ENCODE peak calls at places on chromosome 2, in nine cellular contexts. One of them, this sample, is unnamed.

GRCh38 chr2:37388074-37388473 is 43.6 kb downstream of the QPCT start:
- DNase-seq in Karpas-422: no peak
- DNase-seq in PC-3: peak; percentile 76
- DNase-seq in MM.1S: no peak
- DNase-seq in OCI-LY7: no peak
- DNase-seq in GM23248: peak; percentile 95
- DNase-seq in PC-9: no peak
- DNase-seq in SK-N-SH: no peak
- DNase-seq in GM23338: no peak
- DNase-seq in this sample: no peak

GRCh38 chr2:36807223-36807886 is 110.8 kb downstream of the VIT start:
- DNase-seq in PC-3: no peak
- DNase-seq in MM.1S: no peak
- DNase-seq in PC-9: no peak
- DNase-seq in OCI-LY7: no peak
- DNase-seq in GM23248: no peak
- DNase-seq in GM23338: no peak
- DNase-seq in Karpas-422: no peak
- DNase-seq in SK-N-SH: no peak
- DNase-seq in this sample: no peak

GRCh38 chr2:100780203-100781008 is 39.5 kb upstream of the NPAS2 start:
- DNase-seq in PC-3: peak; percentile 96
- DNase-seq in GM23338: no peak
- DNase-seq in MM.1S: no peak
- DNase-seq in PC-9: peak; percentile 50
- DNase-seq in Karpas-422: no peak
- DNase-seq in OCI-LY7: no peak
- DNase-seq in SK-N-SH: no peak
- DNase-seq in GM23248: peak; percentile 11
- DNase-seq in this sample: peak; percentile 29

GRCh38 chr2:100038019-100038418 is 104.4 kb downstream of the AFF3 start:
- DNase-seq in GM23248: no peak
- DNase-seq in MM.1S: no peak
- DNase-seq in PC-3: no peak
- DNase-seq in OCI-LY7: no peak
- DNase-seq in PC-9: no peak
- DNase-seq in Karpas-422: no peak
- DNase-seq in SK-N-SH: peak; percentile 21
- DNase-seq in GM23338: peak; percentile 46
- DNase-seq in this sample: no peak

GRCh38 chr2:28463893-28464292 is 32.0 kb upstream of the PLB1 start:
- DNase-seq in Karpas-422: no peak
- DNase-seq in PC-3: no peak
- DNase-seq in GM23338: no peak
- DNase-seq in OCI-LY7: no peak
- DNase-seq in SK-N-SH: no peak
- DNase-seq in MM.1S: no peak
- DNase-seq in GM23248: no peak
- DNase-seq in PC-9: no peak
- DNase-seq in this sample: no peak

GRCh38 chr2:30425326-30425725 is 21.7 kb upstream of the LCLAT1 start:
- DNase-seq in PC-3: no peak
- DNase-seq in Karpas-422: no peak
- DNase-seq in SK-N-SH: peak; percentile 34
- DNase-seq in GM23338: no peak
- DNase-seq in GM23248: peak; percentile 94
- DNase-seq in OCI-LY7: no peak
- DNase-seq in PC-9: no peak
- DNase-seq in MM.1S: no peak
- DNase-seq in this sample: no peak

GRCh38 chr2:36530983-36531354 is 67.0 kb downstream of the FEZ2 start:
- DNase-seq in PC-9: no peak
- DNase-seq in Karpas-422: no peak
- DNase-seq in MM.1S: no peak
- DNase-seq in GM23248: peak; percentile 77
- DNase-seq in PC-3: no peak
- DNase-seq in GM23338: peak; percentile 44
- DNase-seq in SK-N-SH: no peak
- DNase-seq in OCI-LY7: no peak
- DNase-seq in this sample: no peak

GRCh38 chr2:102753563-102754159 is 8.2 kb upstream of the TMEM182 start:
- DNase-seq in GM23338: peak; percentile 74
- DNase-seq in SK-N-SH: peak; percentile 18
- DNase-seq in Karpas-422: peak; percentile 84
- DNase-seq in PC-3: peak; percentile 69
- DNase-seq in MM.1S: peak; percentile 50
- DNase-seq in OCI-LY7: peak; percentile 58
- DNase-seq in PC-9: peak; percentile 2
- DNase-seq in GM23248: peak; percentile 55
- DNase-seq in this sample: peak; percentile 32

GRCh38 chr2:197274349-197274748 is 36.2 kb downstream of the ANKRD44 start:
- DNase-seq in SK-N-SH: no peak
- DNase-seq in GM23338: no peak
- DNase-seq in PC-9: no peak
- DNase-seq in OCI-LY7: peak; percentile 39
- DNase-seq in PC-3: no peak
- DNase-seq in GM23248: no peak
- DNase-seq in Karpas-422: no peak
- DNase-seq in MM.1S: no peak
- DNase-seq in this sample: no peak

GRCh38 chr2:237870126-237870525 is 10.7 kb downstream of the RAMP1 start:
- DNase-seq in OCI-LY7: no peak
- DNase-seq in PC-3: no peak
- DNase-seq in PC-9: no peak
- DNase-seq in SK-N-SH: peak; percentile 67
- DNase-seq in MM.1S: no peak
- DNase-seq in Karpas-422: no peak
- DNase-seq in GM23338: no peak
- DNase-seq in GM23248: no peak
- DNase-seq in this sample: no peak

GRCh38 chr2:237872178-237872887 is 12.9 kb downstream of the RAMP1 start:
- DNase-seq in PC-3: no peak
- DNase-seq in SK-N-SH: no peak
- DNase-seq in PC-9: no peak
- DNase-seq in MM.1S: no peak
- DNase-seq in GM23338: no peak
- DNase-seq in OCI-LY7: no peak
- DNase-seq in GM23248: no peak
- DNase-seq in Karpas-422: no peak
- DNase-seq in this sample: no peak

GRCh38 chr2:237868631-237869356 is 9.4 kb downstream of the RAMP1 start:
- DNase-seq in Karpas-422: no peak
- DNase-seq in GM23338: no peak
- DNase-seq in SK-N-SH: no peak
- DNase-seq in MM.1S: no peak
- DNase-seq in GM23248: no peak
- DNase-seq in OCI-LY7: no peak
- DNase-seq in PC-3: no peak
- DNase-seq in PC-9: no peak
- DNase-seq in this sample: no peak

GRCh38 chr2:237869357-237870102 is 10.1 kb downstream of the RAMP1 start:
- DNase-seq in GM23338: no peak
- DNase-seq in GM23248: no peak
- DNase-seq in PC-9: no peak
- DNase-seq in SK-N-SH: no peak
- DNase-seq in MM.1S: no peak
- DNase-seq in OCI-LY7: no peak
- DNase-seq in Karpas-422: no peak
- DNase-seq in PC-3: no peak
- DNase-seq in this sample: no peak

DNA sequence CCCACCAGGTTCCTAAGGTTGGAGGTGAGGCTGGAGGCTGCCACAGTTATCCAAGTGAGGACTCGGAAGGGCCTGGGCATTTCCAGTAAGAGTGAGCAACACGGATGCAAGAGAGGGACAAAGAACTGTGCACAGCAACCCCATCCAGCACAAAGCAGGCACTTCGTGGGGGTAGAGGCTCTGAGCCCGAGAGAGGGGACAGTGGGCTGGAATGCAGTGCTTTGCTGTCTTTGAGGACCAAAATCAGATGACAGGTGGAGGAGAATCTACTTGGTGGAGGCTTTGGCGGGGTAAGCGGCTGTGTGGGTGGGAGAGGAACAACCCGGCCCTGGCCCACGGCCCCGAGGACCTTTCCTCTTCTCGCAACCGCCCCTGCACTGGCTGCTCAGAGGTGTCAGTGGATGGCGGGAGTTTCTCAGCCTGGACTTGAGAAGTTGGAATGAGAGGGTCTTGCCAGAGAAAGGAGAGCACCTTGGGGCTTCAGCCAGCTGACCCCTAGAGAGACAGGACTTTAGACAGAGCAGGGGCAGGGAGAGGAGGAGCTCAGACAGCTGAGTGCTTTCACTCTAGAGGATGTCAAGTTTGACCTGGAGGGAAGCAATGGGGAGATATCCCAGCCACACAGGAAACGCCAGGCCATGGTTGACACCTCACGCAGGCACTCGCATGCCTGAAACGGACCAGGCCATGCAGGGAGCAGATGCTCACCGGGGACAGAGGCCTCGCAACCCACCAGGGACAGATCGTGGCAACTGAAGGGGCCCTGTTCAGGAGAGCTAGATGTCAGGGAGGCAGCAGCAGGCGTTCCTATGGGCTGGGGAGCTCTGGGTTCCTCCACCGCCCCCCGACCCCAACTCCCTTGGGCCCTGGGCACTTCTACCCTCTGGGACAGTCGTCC is 11.6 kb downstream of the RAMP1 start:
- DNase-seq in GM23248: no peak
- DNase-seq in PC-3: no peak
- DNase-seq in Karpas-422: no peak
- DNase-seq in GM23338: no peak
- DNase-seq in SK-N-SH: peak; percentile 67
- DNase-seq in OCI-LY7: no peak
- DNase-seq in PC-9: no peak
- DNase-seq in MM.1S: no peak
- DNase-seq in this sample: no peak
- H3K9me2 ChIP-seq in GM23248: no peaks in the 10 kb centered on the region
- H3K9me2 ChIP-seq in PC-3: no peaks in the 10 kb centered on the region
- H3K9me2 ChIP-seq in Karpas-422: no peaks in the 10 kb centered on the region
- H3K9me2 ChIP-seq in GM23338: no peaks in the 10 kb centered on the region
- H3K9me2 ChIP-seq in SK-N-SH: no peaks in the 10 kb centered on the region
- H3K9me2 ChIP-seq in OCI-LY7: no peaks in the 10 kb centered on the region
- H3K9me2 ChIP-seq in PC-9: no peaks in the 10 kb centered on the region
- H3K9me2 ChIP-seq in MM.1S: no peaks in the 10 kb centered on the region
- H3K9me2 ChIP-seq in this sample: no peaks in the 10 kb centered on the region

GRCh38 chr2:120910069-120910468 is 174.4 kb downstream of the GLI2 start:
- DNase-seq in SK-N-SH: no peak
- DNase-seq in PC-9: no peak
- DNase-seq in GM23338: no peak
- DNase-seq in PC-3: no peak
- DNase-seq in MM.1S: no peak
- DNase-seq in Karpas-422: no peak
- DNase-seq in GM23248: no peak
- DNase-seq in OCI-LY7: no peak
- DNase-seq in this sample: no peak

GRCh38 chr2:120910956-120911951 is 175.6 kb downstream of the GLI2 start:
- DNase-seq in PC-9: peak; percentile 55
- DNase-seq in GM23338: no peak
- DNase-seq in MM.1S: no peak
- DNase-seq in PC-3: peak; percentile 77
- DNase-seq in OCI-LY7: no peak
- DNase-seq in GM23248: peak; percentile 87
- DNase-seq in Karpas-422: no peak
- DNase-seq in SK-N-SH: no peak
- DNase-seq in this sample: peak; percentile 13

GRCh38 chr2:120907822-120908221 is 172.2 kb downstream of the GLI2 start:
- DNase-seq in SK-N-SH: no peak
- DNase-seq in OCI-LY7: no peak
- DNase-seq in PC-9: no peak
- DNase-seq in PC-3: no peak
- DNase-seq in GM23338: no peak
- DNase-seq in Karpas-422: no peak
- DNase-seq in MM.1S: no peak
- DNase-seq in GM23248: peak; percentile 6
- DNase-seq in this sample: no peak

GRCh38 chr2:120908314-120908975 is 172.8 kb downstream of the GLI2 start:
- DNase-seq in GM23248: peak; percentile 16
- DNase-seq in Karpas-422: no peak
- DNase-seq in MM.1S: no peak
- DNase-seq in GM23338: no peak
- DNase-seq in OCI-LY7: no peak
- DNase-seq in PC-9: no peak
- DNase-seq in SK-N-SH: no peak
- DNase-seq in PC-3: no peak
- DNase-seq in this sample: no peak

DNA sequence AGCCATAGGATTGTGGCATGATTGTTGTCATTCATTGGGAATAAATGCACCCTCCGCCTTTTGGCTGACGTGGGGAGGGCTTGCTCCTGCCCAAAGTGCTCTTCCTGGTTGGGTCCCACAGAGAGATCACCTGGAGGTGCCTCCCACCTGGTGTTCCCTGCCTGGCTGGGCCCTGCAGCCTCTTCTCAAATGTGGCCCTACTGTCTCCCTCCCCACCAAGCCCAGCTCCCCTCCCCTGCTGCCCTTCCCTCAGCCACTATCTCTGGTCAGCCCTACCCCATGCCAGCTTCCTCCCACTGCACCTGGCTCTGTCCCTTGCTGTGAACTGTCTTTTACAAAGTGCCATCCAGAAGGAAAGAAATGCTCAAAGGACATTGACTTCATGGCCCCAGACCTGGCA is 173.4 kb downstream of the GLI2 start:
- DNase-seq in GM23338: no peak
- DNase-seq in PC-3: no peak
- DNase-seq in GM23248: no peak
- DNase-seq in SK-N-SH: no peak
- DNase-seq in MM.1S: no peak
- DNase-seq in OCI-LY7: no peak
- DNase-seq in PC-9: no peak
- DNase-seq in Karpas-422: no peak
- DNase-seq in this sample: no peak
- H3K4me2 ChIP-seq in GM23338: no peak overlapping the region
- H3K4me2 ChIP-seq in PC-3: no peak overlapping the region
- H3K4me2 ChIP-seq in GM23248: no peak overlapping the region
- H3K4me2 ChIP-seq in SK-N-SH: no peak overlapping the region
- H3K4me2 ChIP-seq in MM.1S: no peak overlapping the region
- H3K4me2 ChIP-seq in OCI-LY7: no peak overlapping the region
- H3K4me2 ChIP-seq in PC-9: no peak overlapping the region
- H3K4me2 ChIP-seq in Karpas-422: no peak overlapping the region
- H3K4me2 ChIP-seq in this sample: no peak overlapping the region

DNA sequence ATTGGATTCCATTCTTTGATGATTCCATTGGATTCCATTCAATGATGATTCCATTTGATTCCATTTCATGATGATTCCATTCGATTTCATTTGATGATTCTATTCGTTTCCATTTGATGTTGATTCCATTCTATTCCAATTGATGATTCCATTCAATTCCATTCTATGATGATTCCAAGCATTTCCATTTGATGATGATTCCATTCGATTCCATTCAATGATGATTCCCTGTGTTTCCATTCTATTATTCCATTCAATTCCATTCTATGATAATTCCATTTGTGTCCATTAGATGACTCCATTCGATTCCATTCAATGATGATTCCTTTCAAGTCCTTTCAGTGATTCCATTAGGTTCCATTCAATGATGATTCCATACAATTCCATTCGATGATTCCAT is 1090.5 kb downstream of the RPIA start:
- DNase-seq in GM23248: no peak
- DNase-seq in Karpas-422: no peak
- DNase-seq in PC-3: no peak
- DNase-seq in GM23338: no peak
- DNase-seq in OCI-LY7: no peak
- DNase-seq in SK-N-SH: no peak
- DNase-seq in PC-9: no peak
- DNase-seq in MM.1S: no peak
- DNase-seq in this sample: no peak
- H3K9me2 ChIP-seq in GM23248: peaks cover 8% of the 10 kb centered on the region
- H3K9me2 ChIP-seq in Karpas-422: no peaks in the 10 kb centered on the region
- H3K9me2 ChIP-seq in PC-3: no peaks in the 10 kb centered on the region
- H3K9me2 ChIP-seq in GM23338: no peaks in the 10 kb centered on the region
- H3K9me2 ChIP-seq in OCI-LY7: no peaks in the 10 kb centered on the region
- H3K9me2 ChIP-seq in SK-N-SH: no peaks in the 10 kb centered on the region
- H3K9me2 ChIP-seq in PC-9: no peaks in the 10 kb centered on the region
- H3K9me2 ChIP-seq in MM.1S: no peaks in the 10 kb centered on the region
- H3K9me2 ChIP-seq in this sample: no peaks in the 10 kb centered on the region

GRCh38 chr2:173048530-173048900 is 27.1 kb upstream of the MAP3K20 start:
- DNase-seq in MM.1S: no peak
- DNase-seq in PC-9: no peak
- DNase-seq in OCI-LY7: no peak
- DNase-seq in GM23248: no peak
- DNase-seq in GM23338: no peak
- DNase-seq in SK-N-SH: no peak
- DNase-seq in Karpas-422: no peak
- DNase-seq in PC-3: no peak
- DNase-seq in this sample: no peak
- H3K4me2 ChIP-seq in MM.1S: no peak overlapping the region
- H3K4me2 ChIP-seq in PC-9: peak overlapping the region; percentile 70
- H3K4me2 ChIP-seq in OCI-LY7: no peak overlapping the region
- H3K4me2 ChIP-seq in GM23248: peak overlapping the region; percentile 75
- H3K4me2 ChIP-seq in GM23338: no peak overlapping the region
- H3K4me2 ChIP-seq in SK-N-SH: peak overlapping the region; percentile 29
- H3K4me2 ChIP-seq in Karpas-422: no peak overlapping the region
- H3K4me2 ChIP-seq in PC-3: peak overlapping the region; percentile 78
- H3K4me2 ChIP-seq in this sample: peak overlapping the region; percentile 60